ENCODE peak calls at places on chromosome 17, in eight cellular contexts. One of them, this sample, is unnamed.

GRCh38 chr17:78226055-78226751 is 5.2 kb upstream of the TMEM235 start:
- DNase-seq in adrenal gland: no peak
- DNase-seq in left ventricle myocardium inferior: no peak
- DNase-seq in body of pancreas: no peak
- DNase-seq in heart left ventricle: no peak
- DNase-seq in bronchial epithelial cell: no peak
- DNase-seq in upper lobe of right lung: no peak
- DNase-seq in PC-3: no peak
- DNase-seq in this sample: no peak

GRCh38 chr17:32590974-32591373 is 104.2 kb downstream of the CDK5R1 start:
- DNase-seq in body of pancreas: peak
- DNase-seq in PC-3: no peak
- DNase-seq in bronchial epithelial cell: no peak
- DNase-seq in heart left ventricle: no peak
- DNase-seq in upper lobe of right lung: no peak
- DNase-seq in left ventricle myocardium inferior: no peak
- DNase-seq in adrenal gland: no peak
- DNase-seq in this sample: no peak

GRCh38 chr17:62808576-62808970 is 459 bp upstream of the MARCHF10 start:
- DNase-seq in upper lobe of right lung: no peak
- DNase-seq in PC-3: no peak
- DNase-seq in heart left ventricle: no peak
- DNase-seq in left ventricle myocardium inferior: no peak
- DNase-seq in adrenal gland: no peak
- DNase-seq in bronchial epithelial cell: no peak
- DNase-seq in body of pancreas: no peak
- DNase-seq in this sample: no peak

GRCh38 chr17:71329310-71330098 is 791.3 kb upstream of the SOX9 start:
- DNase-seq in PC-3: no peak
- DNase-seq in body of pancreas: no peak
- DNase-seq in left ventricle myocardium inferior: no peak
- DNase-seq in upper lobe of right lung: no peak
- DNase-seq in heart left ventricle: no peak
- DNase-seq in bronchial epithelial cell: peak
- DNase-seq in adrenal gland: no peak
- DNase-seq in this sample: no peak

GRCh38 chr17:10025224-10025623 is 120.2 kb upstream of the RCVRN start:
- DNase-seq in bronchial epithelial cell: no peak
- DNase-seq in heart left ventricle: no peak
- DNase-seq in PC-3: no peak
- DNase-seq in adrenal gland: no peak
- DNase-seq in upper lobe of right lung: no peak
- DNase-seq in left ventricle myocardium inferior: no peak
- DNase-seq in body of pancreas: no peak
- DNase-seq in this sample: no peak

GRCh38 chr17:4516740-4517139 is 18.1 kb downstream of the SPNS2 start:
- DNase-seq in upper lobe of right lung: no peak
- DNase-seq in body of pancreas: no peak
- DNase-seq in heart left ventricle: no peak
- DNase-seq in left ventricle myocardium inferior: no peak
- DNase-seq in PC-3: no peak
- DNase-seq in bronchial epithelial cell: no peak
- DNase-seq in adrenal gland: no peak
- DNase-seq in this sample: no peak

GRCh38 chr17:4566785-4567184 is 6.4 kb upstream of the GGT6 start:
- DNase-seq in adrenal gland: peak
- DNase-seq in left ventricle myocardium inferior: no peak
- DNase-seq in upper lobe of right lung: peak
- DNase-seq in heart left ventricle: peak
- DNase-seq in PC-3: peak
- DNase-seq in bronchial epithelial cell: peak
- DNase-seq in body of pancreas: peak
- DNase-seq in this sample: peak

GRCh38 chr17:77349976-77350830 is 209.4 kb downstream of the SEC14L1 start:
- DNase-seq in left ventricle myocardium inferior: no peak
- DNase-seq in heart left ventricle: no peak
- DNase-seq in adrenal gland: peak
- DNase-seq in upper lobe of right lung: peak
- DNase-seq in bronchial epithelial cell: no peak
- DNase-seq in body of pancreas: no peak
- DNase-seq in PC-3: no peak
- DNase-seq in this sample: no peak

GRCh38 chr17:48546924-48547838 is 2.3 kb upstream of the HOXB2 start:
- DNase-seq in PC-3: no peak
- DNase-seq in left ventricle myocardium inferior: no peak
- DNase-seq in bronchial epithelial cell: no peak
- DNase-seq in heart left ventricle: no peak
- DNase-seq in adrenal gland: no peak
- DNase-seq in body of pancreas: no peak
- DNase-seq in upper lobe of right lung: no peak
- DNase-seq in this sample: no peak

GRCh38 chr17:61634011-61634539 is 43.1 kb upstream of the NACA2 start:
- DNase-seq in left ventricle myocardium inferior: no peak
- DNase-seq in PC-3: no peak
- DNase-seq in bronchial epithelial cell: no peak
- DNase-seq in heart left ventricle: no peak
- DNase-seq in body of pancreas: no peak
- DNase-seq in upper lobe of right lung: no peak
- DNase-seq in adrenal gland: no peak
- DNase-seq in this sample: no peak

GRCh38 chr17:4605826-4606225 is 21.5 kb downstream of the SMTNL2 start:
- DNase-seq in heart left ventricle: peak
- DNase-seq in PC-3: no peak
- DNase-seq in adrenal gland: no peak
- DNase-seq in body of pancreas: no peak
- DNase-seq in left ventricle myocardium inferior: peak
- DNase-seq in bronchial epithelial cell: no peak
- DNase-seq in upper lobe of right lung: no peak
- DNase-seq in this sample: no peak

GRCh38 chr17:75067856-75068255 is 19.9 kb upstream of the SLC16A5 start:
- DNase-seq in left ventricle myocardium inferior: no peak
- DNase-seq in adrenal gland: no peak
- DNase-seq in bronchial epithelial cell: no peak
- DNase-seq in heart left ventricle: no peak
- DNase-seq in PC-3: no peak
- DNase-seq in body of pancreas: no peak
- DNase-seq in upper lobe of right lung: no peak
- DNase-seq in this sample: no peak

GRCh38 chr17:64401244-64401860 is 10.7 kb upstream of the PECAM1 start:
- DNase-seq in left ventricle myocardium inferior: no peak
- DNase-seq in bronchial epithelial cell: no peak
- DNase-seq in body of pancreas: no peak
- DNase-seq in PC-3: no peak
- DNase-seq in adrenal gland: no peak
- DNase-seq in upper lobe of right lung: peak
- DNase-seq in heart left ventricle: no peak
- DNase-seq in this sample: no peak

GRCh38 chr17:47741109-47741792 is 8.2 kb downstream of the TBX21 start:
- DNase-seq in PC-3: no peak
- DNase-seq in body of pancreas: no peak
- DNase-seq in upper lobe of right lung: no peak
- DNase-seq in bronchial epithelial cell: no peak
- DNase-seq in left ventricle myocardium inferior: no peak
- DNase-seq in heart left ventricle: no peak
- DNase-seq in adrenal gland: no peak
- DNase-seq in this sample: no peak

GRCh38 chr17:73503560-73503959 is 140.7 kb downstream of the SDK2 start:
- DNase-seq in left ventricle myocardium inferior: no peak
- DNase-seq in upper lobe of right lung: no peak
- DNase-seq in heart left ventricle: no peak
- DNase-seq in adrenal gland: no peak
- DNase-seq in bronchial epithelial cell: no peak
- DNase-seq in body of pancreas: no peak
- DNase-seq in PC-3: no peak
- DNase-seq in this sample: no peak

GRCh38 chr17:60679287-60679686 is 1.6 kb downstream of the BCAS3 start:
- DNase-seq in adrenal gland: no peak
- DNase-seq in heart left ventricle: no peak
- DNase-seq in upper lobe of right lung: no peak
- DNase-seq in bronchial epithelial cell: no peak
- DNase-seq in PC-3: peak
- DNase-seq in body of pancreas: no peak
- DNase-seq in left ventricle myocardium inferior: no peak
- DNase-seq in this sample: no peak

GRCh38 chr17:37818689-37819088 is 73.8 kb upstream of the HNF1B start:
- DNase-seq in body of pancreas: peak
- DNase-seq in adrenal gland: no peak
- DNase-seq in left ventricle myocardium inferior: no peak
- DNase-seq in heart left ventricle: no peak
- DNase-seq in upper lobe of right lung: peak
- DNase-seq in PC-3: peak
- DNase-seq in bronchial epithelial cell: peak
- DNase-seq in this sample: peak

DNA sequence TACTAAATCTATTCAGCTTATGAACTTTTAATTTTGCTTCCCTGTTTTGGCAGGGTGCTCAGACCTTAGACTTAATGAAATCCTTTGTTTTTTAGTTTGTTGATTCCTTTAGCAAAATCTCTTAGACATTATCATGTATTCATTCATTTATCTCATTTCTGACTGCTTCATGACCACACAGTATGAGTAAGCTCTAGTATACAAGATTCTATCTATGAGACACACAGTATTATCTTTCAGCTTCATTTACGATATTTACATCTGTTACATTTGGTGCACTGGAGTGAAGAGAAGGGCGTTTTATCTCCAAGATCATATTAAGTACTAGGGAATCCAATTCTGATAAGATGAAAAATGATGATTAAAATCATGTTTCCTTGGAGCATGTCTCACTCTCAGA is 448.1 kb upstream of the CA10 start:
- DNase-seq in left ventricle myocardium inferior: no peak
- DNase-seq in PC-3: no peak
- DNase-seq in bronchial epithelial cell: no peak
- DNase-seq in body of pancreas: no peak
- DNase-seq in heart left ventricle: no peak
- DNase-seq in upper lobe of right lung: no peak
- DNase-seq in adrenal gland: no peak
- DNase-seq in this sample: no peak
- H3K4me3 ChIP-seq in left ventricle myocardium inferior: no peak
- H3K4me3 ChIP-seq in PC-3: no peak
- H3K4me3 ChIP-seq in bronchial epithelial cell: no peak
- H3K4me3 ChIP-seq in body of pancreas: no peak
- H3K4me3 ChIP-seq in heart left ventricle: no peak
- H3K4me3 ChIP-seq in upper lobe of right lung: no peak
- H3K4me3 ChIP-seq in adrenal gland: no peak
- H3K4me3 ChIP-seq in this sample: no peak

DNA sequence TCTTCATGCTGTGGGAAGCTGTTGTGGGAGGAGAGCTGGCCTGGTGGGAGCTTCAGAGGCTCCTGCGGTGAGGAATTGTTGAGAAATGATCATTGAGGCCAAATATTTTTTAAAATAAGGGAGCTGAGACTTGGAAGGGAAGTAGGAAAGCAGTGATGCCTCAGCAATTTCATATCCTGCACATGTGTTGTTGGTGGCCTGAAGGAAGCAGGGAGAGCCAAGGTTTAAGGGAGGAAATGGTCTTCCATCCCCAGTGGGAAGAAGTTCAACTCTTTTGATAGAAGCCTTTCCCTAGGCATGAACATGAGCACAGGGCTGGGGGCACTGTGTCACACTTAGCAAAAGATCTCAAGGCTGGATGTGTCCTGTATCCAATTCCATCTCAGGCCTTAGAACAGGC is at the start of gene CCL14:
- DNase-seq in adrenal gland: no peak
- DNase-seq in heart left ventricle: no peak
- DNase-seq in body of pancreas: peak
- DNase-seq in left ventricle myocardium inferior: no peak
- DNase-seq in upper lobe of right lung: no peak
- DNase-seq in bronchial epithelial cell: no peak
- DNase-seq in PC-3: no peak
- DNase-seq in this sample: no peak
- H3K4me3 ChIP-seq in adrenal gland: no peak
- H3K4me3 ChIP-seq in heart left ventricle: no peak
- H3K4me3 ChIP-seq in body of pancreas: no peak
- H3K4me3 ChIP-seq in left ventricle myocardium inferior: peak
- H3K4me3 ChIP-seq in upper lobe of right lung: peak
- H3K4me3 ChIP-seq in bronchial epithelial cell: no peak
- H3K4me3 ChIP-seq in PC-3: no peak
- H3K4me3 ChIP-seq in this sample: peak

GRCh38 chr17:57861737-57862409 is 12.0 kb upstream of the MRPS23 start:
- DNase-seq in heart left ventricle: peak
- DNase-seq in body of pancreas: peak
- DNase-seq in left ventricle myocardium inferior: peak
- DNase-seq in upper lobe of right lung: peak
- DNase-seq in bronchial epithelial cell: no peak
- DNase-seq in PC-3: peak
- DNase-seq in adrenal gland: peak
- DNase-seq in this sample: peak

GRCh38 chr17:57862990-57863667 is 13.3 kb upstream of the MRPS23 start:
- DNase-seq in body of pancreas: no peak
- DNase-seq in upper lobe of right lung: peak
- DNase-seq in adrenal gland: no peak
- DNase-seq in heart left ventricle: peak
- DNase-seq in PC-3: no peak
- DNase-seq in left ventricle myocardium inferior: no peak
- DNase-seq in bronchial epithelial cell: no peak
- DNase-seq in this sample: no peak

GRCh38 chr17:57864273-57864672 is 14.4 kb upstream of the MRPS23 start:
- DNase-seq in left ventricle myocardium inferior: no peak
- DNase-seq in PC-3: no peak
- DNase-seq in adrenal gland: no peak
- DNase-seq in bronchial epithelial cell: no peak
- DNase-seq in heart left ventricle: peak
- DNase-seq in body of pancreas: no peak
- DNase-seq in upper lobe of right lung: peak
- DNase-seq in this sample: no peak

GRCh38 chr17:57861000-57861736 is 11.3 kb upstream of the MRPS23 start:
- DNase-seq in left ventricle myocardium inferior: peak
- DNase-seq in PC-3: peak
- DNase-seq in heart left ventricle: peak
- DNase-seq in bronchial epithelial cell: no peak
- DNase-seq in upper lobe of right lung: peak
- DNase-seq in body of pancreas: peak
- DNase-seq in adrenal gland: peak
- DNase-seq in this sample: peak

GRCh38 chr17:57862410-57862989 is 12.7 kb upstream of the MRPS23 start:
- DNase-seq in body of pancreas: no peak
- DNase-seq in left ventricle myocardium inferior: no peak
- DNase-seq in PC-3: no peak
- DNase-seq in upper lobe of right lung: peak
- DNase-seq in heart left ventricle: no peak
- DNase-seq in adrenal gland: no peak
- DNase-seq in bronchial epithelial cell: no peak
- DNase-seq in this sample: no peak
- H3K4me3 ChIP-seq in body of pancreas: no peak
- H3K4me3 ChIP-seq in left ventricle myocardium inferior: peak
- H3K4me3 ChIP-seq in PC-3: peak
- H3K4me3 ChIP-seq in upper lobe of right lung: peak
- H3K4me3 ChIP-seq in heart left ventricle: peak
- H3K4me3 ChIP-seq in adrenal gland: no peak
- H3K4me3 ChIP-seq in bronchial epithelial cell: no peak
- H3K4me3 ChIP-seq in this sample: peak

GRCh38 chr17:21214777-21215541 is 998 bp upstream of the TMEM11 start:
- DNase-seq in heart left ventricle: no peak
- DNase-seq in left ventricle myocardium inferior: no peak
- DNase-seq in body of pancreas: no peak
- DNase-seq in upper lobe of right lung: no peak
- DNase-seq in adrenal gland: peak
- DNase-seq in bronchial epithelial cell: peak
- DNase-seq in PC-3: peak
- DNase-seq in this sample: peak
- H3K4me3 ChIP-seq in heart left ventricle: peak
- H3K4me3 ChIP-seq in left ventricle myocardium inferior: peak
- H3K4me3 ChIP-seq in body of pancreas: peak
- H3K4me3 ChIP-seq in upper lobe of right lung: peak
- H3K4me3 ChIP-seq in adrenal gland: peak
- H3K4me3 ChIP-seq in bronchial epithelial cell: peak
- H3K4me3 ChIP-seq in PC-3: peak
- H3K4me3 ChIP-seq in this sample: peak

This sample was measured in lower lobe of right lung.